ENCODE peak calls at places on chromosome 15, in ten cellular contexts. One of them, this sample, is unnamed. For H3K9me3 and H3K36me3, the result is how much of the 10 kb centered on the place peaks cover.

GRCh38 chr15:52481915-52482314 is 46.8 kb downstream of the MYO5A start:
- DNase-seq in SK-N-SH: no peak
- DNase-seq in psoas muscle: no peak
- DNase-seq in Karpas-422: peak
- DNase-seq in tibial nerve: peak
- DNase-seq in small intestine: peak
- DNase-seq in IMR-90: peak
- DNase-seq in DND-41: peak
- DNase-seq in body of pancreas: peak
- DNase-seq in CD8-positive, alpha-beta T cell: peak
- DNase-seq in this sample: peak

GRCh38 chr15:65653341-65653740 is 31.6 kb downstream of the SLC24A1 start:
- DNase-seq in small intestine: no peak
- DNase-seq in body of pancreas: no peak
- DNase-seq in DND-41: no peak
- DNase-seq in tibial nerve: no peak
- DNase-seq in Karpas-422: no peak
- DNase-seq in CD8-positive, alpha-beta T cell: no peak
- DNase-seq in IMR-90: peak
- DNase-seq in SK-N-SH: no peak
- DNase-seq in psoas muscle: no peak
- DNase-seq in this sample: no peak

GRCh38 chr15:42138411-42138810 is 18.0 kb downstream of the PLA2G4F start:
- DNase-seq in tibial nerve: no peak
- DNase-seq in IMR-90: no peak
- DNase-seq in small intestine: no peak
- DNase-seq in DND-41: no peak
- DNase-seq in SK-N-SH: no peak
- DNase-seq in Karpas-422: no peak
- DNase-seq in body of pancreas: no peak
- DNase-seq in CD8-positive, alpha-beta T cell: no peak
- DNase-seq in psoas muscle: no peak
- DNase-seq in this sample: no peak

GRCh38 chr15:38062679-38063078 is 128.2 kb downstream of the TMCO5A start:
- DNase-seq in DND-41: no peak
- DNase-seq in small intestine: no peak
- DNase-seq in CD8-positive, alpha-beta T cell: no peak
- DNase-seq in IMR-90: no peak
- DNase-seq in Karpas-422: no peak
- DNase-seq in body of pancreas: no peak
- DNase-seq in SK-N-SH: no peak
- DNase-seq in tibial nerve: no peak
- DNase-seq in psoas muscle: no peak
- DNase-seq in this sample: no peak

GRCh38 chr15:35654334-35654733 is 108.4 kb upstream of the DPH6 start:
- DNase-seq in body of pancreas: no peak
- DNase-seq in IMR-90: no peak
- DNase-seq in Karpas-422: no peak
- DNase-seq in DND-41: no peak
- DNase-seq in psoas muscle: no peak
- DNase-seq in small intestine: no peak
- DNase-seq in tibial nerve: no peak
- DNase-seq in SK-N-SH: no peak
- DNase-seq in CD8-positive, alpha-beta T cell: no peak
- DNase-seq in this sample: no peak

GRCh38 chr15:40776537-40777141 is 6.9 kb downstream of the C15orf62 start:
- DNase-seq in IMR-90: peak
- DNase-seq in SK-N-SH: no peak
- DNase-seq in DND-41: peak
- DNase-seq in Karpas-422: no peak
- DNase-seq in psoas muscle: peak
- DNase-seq in tibial nerve: no peak
- DNase-seq in body of pancreas: peak
- DNase-seq in CD8-positive, alpha-beta T cell: peak
- DNase-seq in small intestine: no peak
- DNase-seq in this sample: no peak

GRCh38 chr15:80636675-80637074 is 58.4 kb upstream of the ABHD17C start:
- DNase-seq in small intestine: peak
- DNase-seq in tibial nerve: no peak
- DNase-seq in body of pancreas: peak
- DNase-seq in SK-N-SH: no peak
- DNase-seq in psoas muscle: no peak
- DNase-seq in DND-41: no peak
- DNase-seq in IMR-90: no peak
- DNase-seq in Karpas-422: no peak
- DNase-seq in CD8-positive, alpha-beta T cell: no peak
- DNase-seq in this sample: no peak

GRCh38 chr15:73364070-73364469 is 4.7 kb downstream of the HCN4 start:
- DNase-seq in body of pancreas: no peak
- DNase-seq in SK-N-SH: no peak
- DNase-seq in CD8-positive, alpha-beta T cell: no peak
- DNase-seq in Karpas-422: no peak
- DNase-seq in small intestine: no peak
- DNase-seq in IMR-90: no peak
- DNase-seq in psoas muscle: no peak
- DNase-seq in tibial nerve: no peak
- DNase-seq in DND-41: no peak
- DNase-seq in this sample: no peak

GRCh38 chr15:58957101-58957973 is 23.9 kb upstream of the SLTM start:
- DNase-seq in SK-N-SH: peak
- DNase-seq in body of pancreas: peak
- DNase-seq in DND-41: peak
- DNase-seq in tibial nerve: peak
- DNase-seq in IMR-90: peak
- DNase-seq in Karpas-422: peak
- DNase-seq in CD8-positive, alpha-beta T cell: peak
- DNase-seq in small intestine: peak
- DNase-seq in psoas muscle: no peak
- DNase-seq in this sample: peak

GRCh38 chr15:82159922-82160321 is 102.6 kb downstream of the EFL1 start:
- DNase-seq in CD8-positive, alpha-beta T cell: no peak
- DNase-seq in Karpas-422: no peak
- DNase-seq in IMR-90: peak
- DNase-seq in tibial nerve: no peak
- DNase-seq in body of pancreas: no peak
- DNase-seq in DND-41: no peak
- DNase-seq in small intestine: no peak
- DNase-seq in psoas muscle: no peak
- DNase-seq in SK-N-SH: no peak
- DNase-seq in this sample: no peak

GRCh38 chr15:49832421-49832980 is 211.7 kb downstream of the DTWD1 start:
- DNase-seq in SK-N-SH: peak
- DNase-seq in psoas muscle: no peak
- DNase-seq in DND-41: peak
- DNase-seq in IMR-90: no peak
- DNase-seq in tibial nerve: no peak
- DNase-seq in body of pancreas: peak
- DNase-seq in small intestine: peak
- DNase-seq in Karpas-422: peak
- DNase-seq in CD8-positive, alpha-beta T cell: no peak
- DNase-seq in this sample: no peak

GRCh38 chr15:85622432-85622831 is 172.3 kb downstream of the KLHL25 start:
- DNase-seq in small intestine: no peak
- DNase-seq in psoas muscle: no peak
- DNase-seq in IMR-90: peak
- DNase-seq in CD8-positive, alpha-beta T cell: no peak
- DNase-seq in tibial nerve: no peak
- DNase-seq in Karpas-422: no peak
- DNase-seq in SK-N-SH: no peak
- DNase-seq in DND-41: no peak
- DNase-seq in body of pancreas: no peak
- DNase-seq in this sample: no peak

GRCh38 chr15:40253179-40253790 is 14.4 kb downstream of the PAK6 start:
- DNase-seq in psoas muscle: no peak
- DNase-seq in SK-N-SH: no peak
- DNase-seq in DND-41: no peak
- DNase-seq in IMR-90: no peak
- DNase-seq in body of pancreas: no peak
- DNase-seq in small intestine: no peak
- DNase-seq in CD8-positive, alpha-beta T cell: no peak
- DNase-seq in Karpas-422: no peak
- DNase-seq in tibial nerve: no peak
- DNase-seq in this sample: no peak

GRCh38 chr15:66294157-66294931 is 976 bp downstream of the DIS3L start:
- DNase-seq in psoas muscle: no peak
- DNase-seq in DND-41: no peak
- DNase-seq in Karpas-422: peak
- DNase-seq in IMR-90: peak
- DNase-seq in tibial nerve: peak
- DNase-seq in body of pancreas: peak
- DNase-seq in SK-N-SH: no peak
- DNase-seq in small intestine: peak
- DNase-seq in CD8-positive, alpha-beta T cell: no peak
- DNase-seq in this sample: no peak

DNA sequence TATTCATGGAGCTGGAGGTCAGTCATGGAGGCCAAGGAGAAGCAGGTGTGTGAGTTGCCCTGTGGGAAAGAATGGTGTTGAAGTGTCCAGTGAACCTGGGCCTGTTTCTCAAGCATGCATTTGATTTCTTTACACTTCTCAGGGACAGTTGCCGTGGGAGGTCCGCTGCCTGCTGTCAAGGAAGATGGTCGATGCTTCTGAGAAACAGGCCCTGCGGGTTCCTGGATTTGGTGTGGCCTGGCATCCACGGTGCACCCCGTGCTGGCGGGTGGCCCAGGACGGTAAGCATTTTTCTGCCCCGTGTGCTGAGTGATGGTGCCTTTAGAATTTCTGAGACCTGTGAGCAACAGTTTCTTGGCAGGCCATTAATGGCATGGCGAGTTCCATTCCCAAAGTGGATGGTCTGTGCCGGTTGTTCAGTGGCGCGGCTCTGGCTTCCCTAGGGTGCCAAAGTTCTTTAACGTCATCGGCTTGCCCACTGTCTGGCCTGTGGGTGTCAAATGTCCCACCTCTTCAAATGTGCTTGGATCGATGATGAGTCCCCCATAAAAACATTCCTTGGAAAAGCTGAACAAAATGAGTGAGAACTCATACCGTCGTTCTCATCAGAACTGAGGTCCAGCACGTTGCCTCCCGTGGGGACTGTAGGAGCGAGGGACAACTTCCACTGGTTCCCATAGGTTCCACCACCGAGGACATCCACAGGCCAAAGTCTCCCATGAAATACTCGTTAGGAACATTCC is 107.2 kb downstream of the SNRPN start:
- DNase-seq in SK-N-SH: no peak
- DNase-seq in small intestine: no peak
- DNase-seq in Karpas-422: no peak
- DNase-seq in tibial nerve: no peak
- DNase-seq in psoas muscle: no peak
- DNase-seq in IMR-90: no peak
- DNase-seq in DND-41: no peak
- DNase-seq in body of pancreas: no peak
- DNase-seq in CD8-positive, alpha-beta T cell: no peak
- DNase-seq in this sample: no peak
- H3K9me3 ChIP-seq in SK-N-SH: under half
- H3K9me3 ChIP-seq in small intestine: under half
- H3K9me3 ChIP-seq in Karpas-422: half or more
- H3K9me3 ChIP-seq in tibial nerve: half or more
- H3K9me3 ChIP-seq in psoas muscle: half or more
- H3K9me3 ChIP-seq in IMR-90: half or more
- H3K9me3 ChIP-seq in DND-41: half or more
- H3K9me3 ChIP-seq in body of pancreas: under half
- H3K9me3 ChIP-seq in CD8-positive, alpha-beta T cell: half or more
- H3K9me3 ChIP-seq in this sample: half or more

GRCh38 chr15:56126409-56126808 is 117.3 kb downstream of the RFX7 start:
- DNase-seq in Karpas-422: no peak
- DNase-seq in psoas muscle: no peak
- DNase-seq in SK-N-SH: no peak
- DNase-seq in tibial nerve: no peak
- DNase-seq in DND-41: no peak
- DNase-seq in IMR-90: no peak
- DNase-seq in CD8-positive, alpha-beta T cell: no peak
- DNase-seq in body of pancreas: no peak
- DNase-seq in small intestine: no peak
- DNase-seq in this sample: no peak

GRCh38 chr15:56128081-56128480 is 115.6 kb downstream of the RFX7 start:
- DNase-seq in Karpas-422: no peak
- DNase-seq in CD8-positive, alpha-beta T cell: no peak
- DNase-seq in tibial nerve: no peak
- DNase-seq in body of pancreas: no peak
- DNase-seq in small intestine: no peak
- DNase-seq in SK-N-SH: no peak
- DNase-seq in IMR-90: no peak
- DNase-seq in psoas muscle: no peak
- DNase-seq in DND-41: no peak
- DNase-seq in this sample: no peak

GRCh38 chr15:56124391-56124790 is 119.3 kb downstream of the RFX7 start:
- DNase-seq in IMR-90: peak
- DNase-seq in Karpas-422: no peak
- DNase-seq in body of pancreas: no peak
- DNase-seq in tibial nerve: no peak
- DNase-seq in CD8-positive, alpha-beta T cell: no peak
- DNase-seq in DND-41: no peak
- DNase-seq in SK-N-SH: no peak
- DNase-seq in small intestine: no peak
- DNase-seq in psoas muscle: no peak
- DNase-seq in this sample: no peak
- H3K36me3 ChIP-seq in IMR-90: under half
- H3K36me3 ChIP-seq in Karpas-422: half or more
- H3K36me3 ChIP-seq in body of pancreas: under half
- H3K36me3 ChIP-seq in tibial nerve: under half
- H3K36me3 ChIP-seq in CD8-positive, alpha-beta T cell: under half
- H3K36me3 ChIP-seq in DND-41: half or more
- H3K36me3 ChIP-seq in SK-N-SH: half or more
- H3K36me3 ChIP-seq in small intestine: under half
- H3K36me3 ChIP-seq in psoas muscle: under half
- H3K36me3 ChIP-seq in this sample: under half

GRCh38 chr15:26868029-26868685 is 1.3 kb downstream of the GABRA5 start:
- DNase-seq in body of pancreas: no peak
- DNase-seq in psoas muscle: no peak
- DNase-seq in IMR-90: no peak
- DNase-seq in small intestine: no peak
- DNase-seq in CD8-positive, alpha-beta T cell: no peak
- DNase-seq in Karpas-422: no peak
- DNase-seq in tibial nerve: no peak
- DNase-seq in DND-41: no peak
- DNase-seq in SK-N-SH: no peak
- DNase-seq in this sample: no peak
- H3K9me3 ChIP-seq in body of pancreas: under half
- H3K9me3 ChIP-seq in psoas muscle: under half
- H3K9me3 ChIP-seq in IMR-90: under half
- H3K9me3 ChIP-seq in small intestine: under half
- H3K9me3 ChIP-seq in CD8-positive, alpha-beta T cell: under half
- H3K9me3 ChIP-seq in Karpas-422: under half
- H3K9me3 ChIP-seq in tibial nerve: under half
- H3K9me3 ChIP-seq in DND-41: under half
- H3K9me3 ChIP-seq in SK-N-SH: under half
- H3K9me3 ChIP-seq in this sample: under half

DNA sequence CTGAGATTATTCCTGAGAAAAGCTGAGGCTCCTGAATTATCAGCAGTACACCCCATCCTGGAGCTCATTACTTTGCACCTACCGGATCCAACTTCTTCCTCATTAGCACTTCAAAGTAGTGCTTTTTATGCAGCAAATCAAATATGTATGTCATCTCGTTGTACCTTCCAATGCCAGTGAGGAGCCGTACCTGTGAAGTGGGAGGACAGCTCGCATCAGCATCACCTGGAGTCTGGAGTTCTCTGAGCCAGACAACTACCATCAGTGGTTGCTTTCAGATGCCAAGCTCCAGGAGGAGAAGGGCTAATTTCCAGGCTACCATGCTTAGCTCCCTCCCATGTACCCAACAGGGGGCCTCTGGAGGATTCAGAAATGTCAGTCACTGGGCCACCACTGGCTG is 32.4 kb downstream of the EIF3J start:
- DNase-seq in DND-41: no peak
- DNase-seq in Karpas-422: no peak
- DNase-seq in tibial nerve: no peak
- DNase-seq in body of pancreas: no peak
- DNase-seq in IMR-90: no peak
- DNase-seq in CD8-positive, alpha-beta T cell: no peak
- DNase-seq in SK-N-SH: no peak
- DNase-seq in small intestine: no peak
- DNase-seq in psoas muscle: no peak
- DNase-seq in this sample: no peak
- H3K36me3 ChIP-seq in DND-41: under half
- H3K36me3 ChIP-seq in Karpas-422: under half
- H3K36me3 ChIP-seq in tibial nerve: half or more
- H3K36me3 ChIP-seq in body of pancreas: under half
- H3K36me3 ChIP-seq in IMR-90: half or more
- H3K36me3 ChIP-seq in CD8-positive, alpha-beta T cell: under half
- H3K36me3 ChIP-seq in SK-N-SH: under half
- H3K36me3 ChIP-seq in small intestine: under half
- H3K36me3 ChIP-seq in psoas muscle: half or more
- H3K36me3 ChIP-seq in this sample: under half

This sample was measured in CD8-positive, alpha-beta memory T cell.